ENCODE peak calls at places on chromosomes 16 and 17, in nine cellular contexts. E, O, J, X, N, C, D, P and U are unnamed samples.
A peak's percentile ranks its signal among the peaks of the same experiment; 100 is the strongest.

GRCh38 chr16:69520800-69521602 is 44.8 kb upstream of the NFAT5 start:
- DNase-seq in N (peak; percentile 40), P (peak; percentile 46), O (no peak), D (no peak), C (no peak), X (peak; percentile 48), J (no peak), E (peak; percentile 43), U (peak; percentile 36)

GRCh38 chr17:13480877-13481276 is 120.9 kb downstream of the HS3ST3A1 start:
- DNase-seq in J (no peak), P (no peak), E (no peak), X (no peak), C (no peak), D (no peak), O (no peak), N (no peak), U (no peak)

GRCh38 chr17:39485555-39485954 is 24.3 kb downstream of the CDK12 start:
- DNase-seq in D (peak; percentile 73), X (peak; percentile 29), O (no peak), C (no peak), J (peak; percentile 87), N (no peak), P (no peak), E (peak; percentile 95), U (no peak)

GRCh38 chr17:48593840-48594411 is 347 bp upstream of the HOXB5 start:
- DNase-seq in X (peak; percentile 96), J (peak; percentile 85), N (peak; percentile 94), O (peak; percentile 67), P (peak; percentile 84), E (peak; percentile 75), D (no peak), C (peak; percentile 28), U (peak; percentile 92)

GRCh38 chr16:695355-696089 is 5.3 kb upstream of the WDR24 start:
- DNase-seq in P (peak; percentile 81), O (peak; percentile 59), N (peak; percentile 90), X (peak; percentile 95), J (no peak), E (no peak), C (peak; percentile 92), D (peak; percentile 81), U (peak; percentile 88)

GRCh38 chr16:8634991-8635736 is 13.7 kb downstream of the METTL22 start:
- DNase-seq in D (no peak), X (no peak), P (no peak), O (no peak), J (no peak), N (no peak), E (peak; percentile 52), C (no peak), U (no peak)

GRCh38 chr17:76199466-76199865 is 40.8 kb downstream of the RNF157 start:
- DNase-seq in P (peak; percentile 63), X (no peak), D (no peak), E (no peak), O (peak; percentile 64), J (no peak), N (no peak), C (no peak), U (no peak)

GRCh38 chr17:39950871-39951348 is 11.9 kb upstream of the GSDMA start:
- DNase-seq in P (no peak), N (no peak), E (peak; percentile 40), C (peak; percentile 48), D (no peak), J (no peak), X (no peak), O (no peak), U (no peak)

GRCh38 chr17:7561589-7562207 is at the start of gene SENP3:
- DNase-seq in J (no peak), E (peak; percentile 87), P (peak; percentile 91), D (peak; percentile 81), O (peak; percentile 89), N (peak; percentile 100), X (peak; percentile 97), C (peak; percentile 91), U (peak; percentile 99)

GRCh38 chr16:74745926-74746325 is 28.7 kb downstream of the FA2H start:
- DNase-seq in O (no peak), E (no peak), D (no peak), N (no peak), J (no peak), X (no peak), C (no peak), P (no peak), U (no peak)

GRCh38 chr16:18932243-18932997 is 6.2 kb upstream of the SMG1 start:
- DNase-seq in E (peak; percentile 80), D (no peak), P (no peak), X (peak; percentile 28), N (no peak), J (peak; percentile 50), C (no peak), O (no peak), U (no peak)

GRCh38 chr17:44777394-44778348 is 18.9 kb downstream of the ADAM11 start:
- DNase-seq in J (no peak), X (no peak), O (no peak), C (no peak), D (no peak), P (no peak), E (no peak), N (no peak), U (no peak)

GRCh38 chr17:80927791-80928216 is 63.8 kb upstream of the CHMP6 start:
- DNase-seq in O (no peak), J (no peak), D (no peak), X (no peak), E (peak; percentile 43), N (no peak), P (no peak), C (no peak), U (no peak)

GRCh38 chr16:56866955-56867830 is 2.2 kb downstream of the SLC12A3 start:
- DNase-seq in E (peak; percentile 84), J (no peak), O (peak; percentile 27), D (no peak), P (peak; percentile 45), X (no peak), N (peak; percentile 72), C (peak; percentile 54), U (peak; percentile 81)

GRCh38 chr16:65681406-65681805 is 559.5 kb upstream of the CDH11 start:
- DNase-seq in E (no peak), O (no peak), P (no peak), J (no peak), D (no peak), C (no peak), X (no peak), N (no peak), U (no peak)

GRCh38 chr17:69501591-69502468 is 87.3 kb downstream of the MAP2K6 start:
- DNase-seq in C (peak; percentile 68), N (no peak), X (no peak), D (peak; percentile 62), E (peak; percentile 55), O (no peak), P (no peak), J (no peak), U (no peak)

GRCh38 chr17:32546031-32546444 is 59.2 kb downstream of the CDK5R1 start:
- DNase-seq in J (no peak), O (no peak), D (no peak), X (peak; percentile 37), E (no peak), P (no peak), N (no peak), C (no peak), U (no peak)

GRCh38 chr16:68490829-68491575 is 42.7 kb upstream of the SMPD3 start:
- DNase-seq in C (no peak), E (peak; percentile 60), J (no peak), P (no peak), D (no peak), O (no peak), N (no peak), X (no peak), U (no peak)

GRCh38 chr16:50572700-50573099 is 24.5 kb downstream of the NKD1 start:
- DNase-seq in P (no peak), X (no peak), J (no peak), N (no peak), O (no peak), E (no peak), C (no peak), D (no peak), U (no peak)

GRCh38 chr17:27333410-27333980 is 39.6 kb downstream of the WSB1 start:
- DNase-seq in P (no peak), C (no peak), J (no peak), D (no peak), N (no peak), O (no peak), X (peak; percentile 84), E (no peak), U (no peak)

GRCh38 chr17:31453896-31454295 is 62.4 kb downstream of the RAB11FIP4 start:
- DNase-seq in O (no peak), D (peak; percentile 77), J (no peak), E (no peak), N (no peak), X (no peak), P (no peak), C (no peak), U (no peak)

GRCh38 chr17:62741290-62741689 is 66.8 kb downstream of the MARCHF10 start:
- DNase-seq in E (no peak), O (no peak), X (no peak), C (no peak), N (peak; percentile 41), J (no peak), P (no peak), D (no peak), U (no peak)

GRCh38 chr16:31221357-31222160 is 4.6 kb upstream of the PYDC1 start:
- DNase-seq in N (peak; percentile 7), O (no peak), P (no peak), X (no peak), C (no peak), D (no peak), J (no peak), E (no peak), U (no peak)

GRCh38 chr16:69762843-69763556 is 868 bp downstream of the WWP2 start:
- DNase-seq in D (no peak), N (peak; percentile 31), X (no peak), C (no peak), O (peak; percentile 6), J (no peak), E (peak; percentile 51), P (no peak), U (no peak)

GRCh38 chr17:1714980-1715802 is 5.0 kb upstream of the TLCD2 start:
- DNase-seq in P (peak; percentile 74), D (peak; percentile 95), O (peak; percentile 30), C (no peak), J (peak; percentile 76), N (no peak), X (peak; percentile 98), E (peak; percentile 93), U (peak; percentile 50)

GRCh38 chr17:57662644-57663308 is 82.3 kb downstream of the CCDC182 start:
- DNase-seq in E (peak; percentile 99), O (no peak), J (peak; percentile 94), X (peak; percentile 97), N (no peak), P (peak; percentile 32), C (peak; percentile 97), D (peak; percentile 88), U (no peak)

GRCh38 chr16:88941933-88942909 is 34.8 kb downstream of the CBFA2T3 start:
- DNase-seq in O (no peak), D (no peak), C (peak; percentile 43), N (peak; percentile 95), J (no peak), X (no peak), E (peak; percentile 12), P (peak; percentile 54), U (peak; percentile 92)

GRCh38 chr16:57988929-57989328 is 11.5 kb downstream of the ZNF319 start:
- DNase-seq in D (peak; percentile 42), J (no peak), E (no peak), P (no peak), O (no peak), C (peak; percentile 7), N (no peak), X (no peak), U (no peak)

GRCh38 chr17:28055546-28056275 is 13.2 kb downstream of the NLK start:
- DNase-seq in N (peak; percentile 23), C (no peak), O (no peak), X (no peak), D (no peak), E (no peak), J (no peak), P (no peak), U (no peak)

GRCh38 chr16:73058221-73058615 is 10.3 kb upstream of the ZFHX3 start:
- DNase-seq in C (peak; percentile 43), X (no peak), E (peak; percentile 46), O (no peak), N (peak; percentile 89), J (no peak), D (peak; percentile 63), P (no peak), U (peak; percentile 84)

GRCh38 chr17:56034120-56034757 is 119.0 kb upstream of the ANKFN1 start:
- DNase-seq in X (no peak), N (no peak), J (no peak), P (no peak), O (no peak), C (no peak), E (no peak), D (no peak), U (no peak)